ENCODE peak calls at places on chromosomes 2 and 18, in four cellular contexts. S is SJCRH30; M is K562; X is naive thymus-derived CD4-positive, alpha-beta T cell. V is an unnamed sample. For H3K4me1, the result is how much of the 10 kb centered on the place peaks cover.

GRCh38 chr18:33573193-33573592 is 4.8 kb upstream of the ASXL3 start:
- DNase-seq in M (no peak), X (no peak), S (no peak), V (no peak)

GRCh38 chr2:46786228-46786627 is 129.4 kb downstream of the MCFD2 start:
- DNase-seq in S (no peak), M (no peak), X (no peak), V (no peak)

GRCh38 chr2:71647346-71647745 is 194.0 kb downstream of the DYSF start:
- DNase-seq in X (no peak), S (no peak), M (no peak), V (no peak)

GRCh38 chr18:28794459-28795245 is 617.7 kb upstream of the CDH2 start:
- DNase-seq in S (no peak), X (no peak), M (no peak), V (no peak)

GRCh38 chr2:240422683-240423329 is 12.7 kb upstream of the GPC1 start:
- DNase-seq in X (no peak), S (no peak), M (no peak), V (no peak)

GRCh38 chr2:12774381-12774780 is 57.6 kb downstream of the TRIB2 start:
- DNase-seq in M (no peak), X (no peak), S (peak), V (no peak)

GRCh38 chr2:219689676-219690628 is 62.5 kb downstream of the SLC4A3 start:
- DNase-seq in S (peak), X (peak), M (peak), V (no peak)

GRCh38 chr18:54254265-54254758 is 15.0 kb upstream of the POLI start:
- DNase-seq in S (peak), X (no peak), M (no peak), V (no peak)

GRCh38 chr2:223019987-223020717 is 31.8 kb upstream of the KCNE4 start:
- DNase-seq in X (no peak), S (no peak), M (no peak), V (no peak)

GRCh38 chr18:49016648-49017539 is 66.1 kb upstream of the SMAD7 start:
- DNase-seq in S (peak), X (peak), M (peak), V (peak)

GRCh38 chr2:241933175-241933911 is 63.8 kb downstream of the RTP5 start:
- DNase-seq in S (no peak), M (no peak), X (no peak), V (no peak)

GRCh38 chr2:228426502-228427216 is 245.2 kb upstream of the SPHKAP start:
- DNase-seq in M (no peak), X (no peak), S (no peak), V (no peak)

GRCh38 chr2:55051026-55051866 is 995 bp upstream of the RTN4 start:
- DNase-seq in X (peak), S (peak), M (peak), V (peak)

DNA sequence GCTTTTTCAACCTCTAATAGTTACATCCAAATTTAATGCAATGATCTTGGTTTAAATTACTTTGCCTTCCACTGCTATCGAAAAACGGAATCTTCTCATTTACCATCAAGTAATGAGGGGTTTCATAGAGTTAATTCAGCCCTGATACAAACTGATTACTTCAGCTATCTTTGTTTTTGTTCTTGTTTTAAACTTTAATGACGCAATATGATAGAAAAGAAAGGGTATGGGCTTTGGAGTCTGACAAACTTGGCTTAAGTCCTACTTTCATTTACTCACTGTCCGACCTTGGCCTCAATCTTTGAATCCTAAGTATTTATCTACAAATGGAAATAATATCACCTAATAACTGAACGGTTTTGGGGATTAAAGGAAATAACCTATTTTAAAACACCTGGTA is 16.1 kb downstream of the ADAM17 start:
- DNase-seq in S (no peak), M (no peak), X (no peak), V (no peak)
- H3K4me1 ChIP-seq in S (under half), M (under half), X (under half), V (under half)

DNA sequence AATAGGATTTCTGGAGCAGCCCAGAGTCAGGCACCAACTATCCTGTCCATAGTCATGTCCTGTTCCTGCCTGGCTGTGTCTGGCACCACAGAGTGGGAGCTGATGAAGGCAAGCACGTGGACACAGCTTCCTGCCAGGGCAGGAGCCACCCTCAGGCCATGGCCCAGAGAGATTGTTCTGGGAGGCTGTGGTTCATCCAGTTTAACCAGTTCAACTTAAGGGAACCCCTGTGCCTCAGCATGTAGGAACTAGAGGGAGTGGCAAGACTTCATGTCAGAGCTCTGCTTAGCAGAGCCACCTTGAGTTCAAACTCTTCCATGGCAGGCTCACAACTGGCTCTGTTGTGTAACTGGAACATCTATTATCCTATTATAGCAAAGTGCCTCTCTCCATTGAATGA is 73.2 kb upstream of the NCKAP5 start:
- DNase-seq in S (no peak), M (no peak), X (no peak), V (peak)
- H3K4me3 ChIP-seq in S (no peak), M (no peak), X (no peak), V (no peak)

GRCh38 chr2:172087191-172087779 is 2.0 kb downstream of the DLX1 start:
- DNase-seq in X (no peak), M (no peak), S (no peak), V (peak)

GRCh38 chr2:172084734-172085459 is 410 bp upstream of the DLX1 start:
- DNase-seq in X (no peak), S (peak), M (peak), V (peak)

GRCh38 chr2:172084484-172084733 is 898 bp upstream of the DLX1 start:
- DNase-seq in X (no peak), S (peak), M (no peak), V (no peak)

GRCh38 chr2:172086349-172087190 is 1.3 kb downstream of the DLX1 start:
- DNase-seq in X (no peak), M (no peak), S (peak), V (no peak)

GRCh38 chr2:172085460-172086159 is at the start of gene DLX1:
- DNase-seq in S (no peak), M (peak), X (no peak), V (peak)
- H3K27ac ChIP-seq in S (peak), M (peak), X (no peak), V (no peak)

GRCh38 chr2:238946586-238947242 is 98.8 kb downstream of the TWIST2 start:
- DNase-seq in S (no peak), X (peak), M (no peak), V (peak)
- H3K4me1 ChIP-seq in S (under half), X (under half), M (under half), V (under half)

DNA sequence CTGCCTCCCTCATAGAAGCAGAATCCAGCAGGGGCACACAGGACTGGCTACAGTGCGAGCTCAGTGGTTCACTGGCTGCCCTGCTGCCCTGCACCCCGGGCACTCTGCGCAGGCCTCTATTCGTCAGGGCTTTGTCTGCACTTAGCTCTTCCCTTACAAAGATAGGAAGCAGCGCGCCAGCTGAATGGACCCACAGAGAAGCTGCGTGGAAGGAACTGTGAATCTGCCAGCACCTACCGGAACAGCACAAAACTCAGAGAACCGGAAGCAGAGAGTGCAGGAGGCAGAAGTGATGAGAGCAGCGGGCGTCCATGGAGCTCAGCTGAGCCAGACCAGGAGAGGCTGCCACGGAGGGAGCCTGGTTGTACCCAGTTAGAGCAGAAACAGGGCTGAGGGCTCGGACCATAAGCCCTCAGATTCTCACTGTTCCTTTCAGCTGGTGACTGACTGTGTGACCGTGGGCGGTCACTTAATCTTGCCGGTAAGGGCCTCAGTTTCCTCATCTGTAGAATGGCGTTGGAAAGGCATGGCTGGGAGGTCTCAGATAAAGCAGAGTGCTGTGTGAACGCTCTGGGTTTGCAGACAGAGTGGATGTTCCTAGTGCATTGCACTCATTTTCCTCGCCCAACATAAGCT is 23.1 kb upstream of the SLC66A3 start:
- DNase-seq in M (no peak), S (no peak), X (no peak), V (no peak)
- H3K4me3 ChIP-seq in M (no peak), S (peak), X (peak), V (no peak)

DNA sequence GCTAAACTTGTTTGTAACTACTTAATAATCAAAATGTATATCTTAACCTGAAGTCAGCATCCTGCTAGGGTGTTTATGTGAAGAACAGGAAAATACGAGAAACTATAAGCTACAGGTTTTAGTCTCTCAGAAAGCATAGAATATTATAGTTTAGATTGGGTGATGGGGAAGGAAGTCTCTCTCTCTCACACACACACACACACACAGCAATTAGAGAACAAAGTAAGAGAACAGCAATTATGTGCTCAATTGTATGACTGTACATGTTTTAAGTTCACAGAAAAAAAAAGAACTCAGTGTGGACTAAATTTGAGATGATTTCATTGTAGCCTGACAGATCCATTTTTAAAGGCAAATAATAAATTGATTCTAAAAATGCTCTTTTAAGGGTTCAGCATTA is 94.3 kb upstream of the ZNF516 start:
- DNase-seq in S (no peak), X (no peak), M (no peak), V (no peak)
- H3K27ac ChIP-seq in S (no peak), X (no peak), M (no peak), V (no peak)

DNA sequence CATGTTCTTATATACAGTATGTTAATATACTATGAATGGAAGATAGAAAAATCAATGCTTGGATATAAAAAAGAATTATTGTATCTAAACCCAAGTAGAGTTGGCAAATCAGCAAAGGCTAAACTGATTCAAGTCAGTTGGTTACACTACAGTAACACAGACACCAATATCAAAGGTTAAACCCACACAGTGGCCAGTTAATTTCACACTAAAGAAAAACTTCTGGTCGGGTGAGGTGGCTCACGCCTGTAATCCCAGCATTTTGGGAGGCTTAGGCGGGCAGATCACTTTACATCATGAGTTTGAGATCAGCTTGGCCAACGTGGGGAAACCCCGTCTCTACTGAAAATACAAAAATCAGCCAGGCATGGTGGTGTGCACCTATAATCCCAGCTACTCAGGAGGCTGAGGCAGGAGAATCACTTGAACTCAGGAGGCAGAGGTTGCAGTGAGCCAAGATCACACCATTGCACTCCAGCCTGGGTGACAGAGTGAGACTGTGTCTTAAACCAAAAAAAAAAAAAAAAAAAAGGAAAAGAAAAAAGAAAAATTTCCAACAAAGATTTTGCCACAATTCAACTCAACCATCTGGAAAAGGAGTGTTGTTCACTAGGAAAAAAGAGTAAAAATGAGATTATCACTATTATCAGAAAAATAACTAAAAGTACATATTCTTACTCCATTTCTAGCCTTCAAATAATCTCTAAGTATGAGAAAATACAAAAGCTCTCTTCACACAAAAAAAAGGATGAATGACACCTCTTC is 8.9 kb downstream of the FBXO11 start:
- DNase-seq in S (no peak), X (no peak), M (no peak), V (no peak)
- H3K4me1 ChIP-seq in S (under half), X (under half), M (under half), V (under half)

GRCh38 chr2:190862591-190862991 is 18.0 kb upstream of the GLS start:
- DNase-seq in M (no peak), S (no peak), X (no peak), V (no peak)

GRCh38 chr2:190862067-190862466 is 18.6 kb upstream of the GLS start:
- DNase-seq in M (no peak), S (no peak), X (no peak), V (no peak)

GRCh38 chr2:190859347-190860297 is 21.0 kb upstream of the GLS start:
- DNase-seq in S (peak), X (no peak), M (no peak), V (peak)

GRCh38 chr2:190858817-190859216 is 21.8 kb upstream of the GLS start:
- DNase-seq in X (no peak), S (peak), M (no peak), V (no peak)

GRCh38 chr2:190860985-190861721 is 19.5 kb upstream of the GLS start:
- DNase-seq in X (no peak), M (no peak), S (peak), V (no peak)
- H3K4me3 ChIP-seq in X (no peak), M (no peak), S (no peak), V (no peak)

GRCh38 chr2:175432021-175432420 is 250.5 kb upstream of the ATP5MC3 start:
- DNase-seq in M (no peak), X (no peak), S (no peak), V (no peak)
- H3K27ac ChIP-seq in M (no peak), X (no peak), S (no peak), V (no peak)